ENCODE peak calls at places on chromosomes 6 and 20, in eight cellular contexts. Z is effector CD4-positive, alpha-beta T cell; E is head of caudate nucleus; H is pancreas; K is CD8-positive, alpha-beta T cell; C is HT1080; X is fibroblast of the aortic adventitia; G is AML-193. Y is an unnamed sample.

GRCh38 chr6:130431346-130431745 is 65.5 kb downstream of the TMEM200A start:
- DNase-seq in Z (no peak), E (no peak), H (no peak), K (no peak), C (no peak), X (no peak), G (no peak), Y (no peak)

GRCh38 chr20:25196701-25197120 is 1.2 kb downstream of the ENTPD6 start:
- DNase-seq in Z (no peak), E (no peak), H (peak), K (no peak), C (no peak), X (no peak), G (no peak), Y (no peak)

GRCh38 chr6:6515691-6516607 is 72.6 kb upstream of the LY86 start:
- DNase-seq in Z (no peak), E (no peak), H (no peak), K (no peak), C (no peak), X (no peak), G (no peak), Y (no peak)

GRCh38 chr20:17646901-17647301 is 35.1 kb downstream of the RRBP1 start:
- DNase-seq in Z (no peak), E (no peak), H (peak), K (no peak), C (no peak), X (no peak), G (no peak), Y (no peak)

GRCh38 chr20:17747431-17747846 is 47.7 kb downstream of the BANF2 start:
- DNase-seq in Z (no peak), E (no peak), H (peak), K (no peak), C (peak), X (peak), G (no peak), Y (peak)

GRCh38 chr20:43726811-43727338 is at the start of gene GTSF1L:
- DNase-seq in Z (no peak), E (no peak), H (no peak), K (no peak), C (peak), X (peak), G (no peak), Y (no peak)

GRCh38 chr6:41519748-41520699 is 26.2 kb upstream of the FOXP4 start:
- DNase-seq in Z (no peak), E (no peak), H (no peak), K (no peak), C (no peak), X (no peak), G (no peak), Y (no peak)

GRCh38 chr6:152338335-152339125 is 298.6 kb downstream of the SYNE1 start:
- DNase-seq in Z (peak), E (peak), H (peak), K (peak), C (peak), X (peak), G (peak), Y (peak)

GRCh38 chr6:63643862-63644261 is 8.3 kb downstream of the PHF3 start:
- DNase-seq in Z (peak), E (no peak), H (no peak), K (no peak), C (no peak), X (no peak), G (no peak), Y (no peak)

GRCh38 chr6:40845588-40845987 is 193.4 kb downstream of the UNC5CL start:
- DNase-seq in Z (no peak), E (no peak), H (peak), K (no peak), C (peak), X (peak), G (peak), Y (peak)

GRCh38 chr6:31092769-31093505 is 19.4 kb downstream of the C6orf15 start:
- DNase-seq in Z (no peak), E (no peak), H (no peak), K (no peak), C (no peak), X (no peak), G (no peak), Y (peak)

GRCh38 chr6:84825461-84825860 is 61.1 kb upstream of the TBX18 start:
- DNase-seq in Z (no peak), E (no peak), H (no peak), K (no peak), C (peak), X (peak), G (no peak), Y (no peak)

GRCh38 chr20:38435555-38435939 is 419 bp upstream of the SNHG17 start:
- DNase-seq in Z (no peak), E (no peak), H (no peak), K (no peak), C (peak), X (peak), G (no peak), Y (peak)

GRCh38 chr6:118100763-118101162 is 193.7 kb downstream of the SLC35F1 start:
- DNase-seq in Z (no peak), E (no peak), H (no peak), K (no peak), C (no peak), X (no peak), G (no peak), Y (no peak)

GRCh38 chr6:37131104-37131959 is 38.6 kb upstream of the PIM1 start:
- DNase-seq in Z (no peak), E (peak), H (no peak), K (no peak), C (peak), X (peak), G (no peak), Y (peak)

Y was measured in trophoblast cell.